ENCODE peak calls at places on chromosomes 11 and 22, in ten cellular contexts. One of them, this sample, is unnamed.

GRCh38 chr11:79663012-79663411 is 222.2 kb upstream of the TENM4 start:
- DNase-seq in CD4-positive, alpha-beta memory T cell: no peak
- DNase-seq in HuH-7: no peak
- DNase-seq in T1000: no peak
- DNase-seq in iris pigment epithelial cell: no peak
- DNase-seq in activated CD4-positive, alpha-beta T cell treated with anti-CD3 and anti-CD28 coated beads, Interleukin-2, amount 50 U/mL, for 4 hours: no peak
- DNase-seq in activated gamma-delta T cell: no peak
- DNase-seq in GF-D8: no peak
- DNase-seq in CD8-positive, alpha-beta memory T cell: no peak
- DNase-seq in pulmonary artery endothelial cell: no peak
- DNase-seq in this sample: no peak

GRCh38 chr11:70397983-70398833 is at the start of gene CTTN:
- DNase-seq in CD4-positive, alpha-beta memory T cell: peak; percentile 45
- DNase-seq in HuH-7: peak; percentile 99
- DNase-seq in T1000: peak; percentile 84
- DNase-seq in iris pigment epithelial cell: peak; percentile 85
- DNase-seq in activated CD4-positive, alpha-beta T cell treated with anti-CD3 and anti-CD28 coated beads, Interleukin-2, amount 50 U/mL, for 4 hours: peak; percentile 56
- DNase-seq in activated gamma-delta T cell: peak; percentile 34
- DNase-seq in GF-D8: peak; percentile 74
- DNase-seq in CD8-positive, alpha-beta memory T cell: peak; percentile 75
- DNase-seq in pulmonary artery endothelial cell: peak; percentile 24
- DNase-seq in this sample: no peak

GRCh38 chr22:36775589-36775965 is 342 bp downstream of the IFT27 start:
- DNase-seq in CD4-positive, alpha-beta memory T cell: peak; percentile 50
- DNase-seq in HuH-7: no peak
- DNase-seq in T1000: no peak
- DNase-seq in iris pigment epithelial cell: peak; percentile 15
- DNase-seq in activated CD4-positive, alpha-beta T cell treated with anti-CD3 and anti-CD28 coated beads, Interleukin-2, amount 50 U/mL, for 4 hours: peak; percentile 21
- DNase-seq in activated gamma-delta T cell: peak; percentile 21
- DNase-seq in GF-D8: no peak
- DNase-seq in CD8-positive, alpha-beta memory T cell: peak; percentile 76
- DNase-seq in pulmonary artery endothelial cell: no peak
- DNase-seq in this sample: no peak

GRCh38 chr22:17115311-17115710 is 5.8 kb downstream of the TMEM121B start:
- DNase-seq in CD4-positive, alpha-beta memory T cell: no peak
- DNase-seq in HuH-7: no peak
- DNase-seq in T1000: no peak
- DNase-seq in iris pigment epithelial cell: no peak
- DNase-seq in activated CD4-positive, alpha-beta T cell treated with anti-CD3 and anti-CD28 coated beads, Interleukin-2, amount 50 U/mL, for 4 hours: no peak
- DNase-seq in activated gamma-delta T cell: no peak
- DNase-seq in GF-D8: no peak
- DNase-seq in CD8-positive, alpha-beta memory T cell: peak; percentile 6
- DNase-seq in pulmonary artery endothelial cell: no peak
- DNase-seq in this sample: no peak

GRCh38 chr22:50699754-50700386 is 27.2 kb downstream of the SHANK3 start:
- DNase-seq in CD4-positive, alpha-beta memory T cell: no peak
- DNase-seq in HuH-7: peak; percentile 87
- DNase-seq in T1000: no peak
- DNase-seq in iris pigment epithelial cell: no peak
- DNase-seq in activated CD4-positive, alpha-beta T cell treated with anti-CD3 and anti-CD28 coated beads, Interleukin-2, amount 50 U/mL, for 4 hours: no peak
- DNase-seq in activated gamma-delta T cell: no peak
- DNase-seq in GF-D8: no peak
- DNase-seq in CD8-positive, alpha-beta memory T cell: peak; percentile 16
- DNase-seq in pulmonary artery endothelial cell: no peak
- DNase-seq in this sample: no peak

GRCh38 chr11:15418887-15419286 is 304.2 kb downstream of the INSC start:
- DNase-seq in CD4-positive, alpha-beta memory T cell: no peak
- DNase-seq in HuH-7: no peak
- DNase-seq in T1000: no peak
- DNase-seq in iris pigment epithelial cell: no peak
- DNase-seq in activated CD4-positive, alpha-beta T cell treated with anti-CD3 and anti-CD28 coated beads, Interleukin-2, amount 50 U/mL, for 4 hours: no peak
- DNase-seq in activated gamma-delta T cell: no peak
- DNase-seq in GF-D8: no peak
- DNase-seq in CD8-positive, alpha-beta memory T cell: no peak
- DNase-seq in pulmonary artery endothelial cell: no peak
- DNase-seq in this sample: no peak

GRCh38 chr11:102552447-102553200 is 22.1 kb upstream of the MMP7 start:
- DNase-seq in CD4-positive, alpha-beta memory T cell: no peak
- DNase-seq in HuH-7: no peak
- DNase-seq in T1000: peak; percentile 69
- DNase-seq in iris pigment epithelial cell: peak; percentile 28
- DNase-seq in activated CD4-positive, alpha-beta T cell treated with anti-CD3 and anti-CD28 coated beads, Interleukin-2, amount 50 U/mL, for 4 hours: no peak
- DNase-seq in activated gamma-delta T cell: no peak
- DNase-seq in GF-D8: no peak
- DNase-seq in CD8-positive, alpha-beta memory T cell: no peak
- DNase-seq in pulmonary artery endothelial cell: no peak
- DNase-seq in this sample: no peak

GRCh38 chr11:114058871-114059277 is 637 bp upstream of the ZBTB16 start:
- DNase-seq in CD4-positive, alpha-beta memory T cell: no peak
- DNase-seq in HuH-7: no peak
- DNase-seq in T1000: no peak
- DNase-seq in iris pigment epithelial cell: peak; percentile 27
- DNase-seq in activated CD4-positive, alpha-beta T cell treated with anti-CD3 and anti-CD28 coated beads, Interleukin-2, amount 50 U/mL, for 4 hours: no peak
- DNase-seq in activated gamma-delta T cell: no peak
- DNase-seq in GF-D8: no peak
- DNase-seq in CD8-positive, alpha-beta memory T cell: no peak
- DNase-seq in pulmonary artery endothelial cell: no peak
- DNase-seq in this sample: no peak

GRCh38 chr22:46430961-46431838 is 95.7 kb downstream of the TRMU start:
- DNase-seq in CD4-positive, alpha-beta memory T cell: no peak
- DNase-seq in HuH-7: peak; percentile 82
- DNase-seq in T1000: no peak
- DNase-seq in iris pigment epithelial cell: no peak
- DNase-seq in activated CD4-positive, alpha-beta T cell treated with anti-CD3 and anti-CD28 coated beads, Interleukin-2, amount 50 U/mL, for 4 hours: no peak
- DNase-seq in activated gamma-delta T cell: no peak
- DNase-seq in GF-D8: no peak
- DNase-seq in CD8-positive, alpha-beta memory T cell: no peak
- DNase-seq in pulmonary artery endothelial cell: no peak
- DNase-seq in this sample: no peak

GRCh38 chr11:95680169-95680929 is 109.2 kb downstream of the FAM76B start:
- DNase-seq in CD4-positive, alpha-beta memory T cell: no peak
- DNase-seq in HuH-7: no peak
- DNase-seq in T1000: no peak
- DNase-seq in iris pigment epithelial cell: peak; percentile 92
- DNase-seq in activated CD4-positive, alpha-beta T cell treated with anti-CD3 and anti-CD28 coated beads, Interleukin-2, amount 50 U/mL, for 4 hours: no peak
- DNase-seq in activated gamma-delta T cell: no peak
- DNase-seq in GF-D8: no peak
- DNase-seq in CD8-positive, alpha-beta memory T cell: no peak
- DNase-seq in pulmonary artery endothelial cell: no peak
- DNase-seq in this sample: no peak

GRCh38 chr11:29260939-29261705 is 755.7 kb downstream of the KCNA4 start:
- DNase-seq in CD4-positive, alpha-beta memory T cell: no peak
- DNase-seq in HuH-7: no peak
- DNase-seq in T1000: no peak
- DNase-seq in iris pigment epithelial cell: peak; percentile 87
- DNase-seq in activated CD4-positive, alpha-beta T cell treated with anti-CD3 and anti-CD28 coated beads, Interleukin-2, amount 50 U/mL, for 4 hours: no peak
- DNase-seq in activated gamma-delta T cell: no peak
- DNase-seq in GF-D8: no peak
- DNase-seq in CD8-positive, alpha-beta memory T cell: no peak
- DNase-seq in pulmonary artery endothelial cell: peak; percentile 5
- DNase-seq in this sample: no peak

GRCh38 chr11:123616505-123617198 is 37.8 kb downstream of the SCN3B start:
- DNase-seq in CD4-positive, alpha-beta memory T cell: no peak
- DNase-seq in HuH-7: no peak
- DNase-seq in T1000: no peak
- DNase-seq in iris pigment epithelial cell: peak; percentile 42
- DNase-seq in activated CD4-positive, alpha-beta T cell treated with anti-CD3 and anti-CD28 coated beads, Interleukin-2, amount 50 U/mL, for 4 hours: no peak
- DNase-seq in activated gamma-delta T cell: no peak
- DNase-seq in GF-D8: no peak
- DNase-seq in CD8-positive, alpha-beta memory T cell: no peak
- DNase-seq in pulmonary artery endothelial cell: no peak
- DNase-seq in this sample: no peak